ENCODE peak calls at places on chromosomes 6 and 20, in ten cellular contexts. S is central memory CD4-positive, alpha-beta T cell; H is lung microvascular endothelial cell; N is activated T-helper 1 cell treated with anti-CD3 and anti-CD28 coated beads, Interleukin-2, amount 50 U/mL, for 16 hours; O is left ventricle myocardium inferior; A is uterus; U is HTR-8/SVneo; G is IMR-90; P is esophagus muscularis mucosa; E is Kasumi-1. L is an unnamed sample.

GRCh38 chr6:12289655-12290489 is at the start of gene EDN1:
- DNase-seq in A (peak; percentile 50), N (peak; percentile 8), P (no peak), U (peak; percentile 58), O (peak; percentile 67), G (peak; percentile 84), H (peak; percentile 98), E (peak; percentile 82), S (peak; percentile 19), L (peak; percentile 80)

GRCh38 chr20:60050193-60050960 is 92.2 kb downstream of the CDH26 start:
- DNase-seq in N (no peak), G (no peak), E (no peak), P (no peak), S (no peak), H (no peak), O (no peak), A (no peak), U (no peak), L (no peak)

GRCh38 chr20:43458422-43458924 is 777 bp downstream of the SRSF6 start:
- DNase-seq in A (peak; percentile 28), U (no peak), G (peak; percentile 21), O (no peak), S (no peak), P (no peak), E (no peak), H (peak; percentile 25), N (no peak), L (no peak)

GRCh38 chr6:169959129-169960002 is 207.9 kb downstream of the ERMARD start:
- DNase-seq in O (no peak), E (no peak), H (no peak), A (peak; percentile 60), N (peak; percentile 24), G (no peak), S (peak; percentile 60), P (peak; percentile 91), U (no peak), L (peak; percentile 37)

GRCh38 chr20:16011519-16011918 is 561.7 kb downstream of the KIF16B start:
- DNase-seq in E (no peak), G (no peak), N (no peak), A (no peak), H (no peak), P (no peak), S (no peak), U (no peak), O (no peak), L (no peak)

GRCh38 chr6:45187841-45188240 is 140.3 kb upstream of the RUNX2 start:
- DNase-seq in S (no peak), N (no peak), P (no peak), U (peak; percentile 12), G (peak; percentile 55), H (peak; percentile 9), A (no peak), E (no peak), O (no peak), L (no peak)

GRCh38 chr6:29834564-29835436 is 7.2 kb downstream of the HLA-G start:
- DNase-seq in G (no peak), N (no peak), E (no peak), A (no peak), O (no peak), S (peak; percentile 33), U (no peak), H (peak; percentile 17), P (no peak), L (no peak)

GRCh38 chr6:140059947-140060346 is 685.5 kb upstream of the CITED2 start:
- DNase-seq in P (no peak), A (no peak), S (no peak), G (peak; percentile 45), O (no peak), H (no peak), U (no peak), E (no peak), N (no peak), L (no peak)

GRCh38 chr6:108368431-108369030 is 73.7 kb downstream of the AFG1L start:
- DNase-seq in U (no peak), O (no peak), E (no peak), N (no peak), G (no peak), H (no peak), S (no peak), A (no peak), P (no peak), L (no peak)

GRCh38 chr6:35505985-35506384 is 6.7 kb downstream of the TULP1 start:
- DNase-seq in H (no peak), P (no peak), O (no peak), N (no peak), E (no peak), S (no peak), U (no peak), A (no peak), G (no peak), L (no peak)

GRCh38 chr6:153058291-153058690 is 55.8 kb upstream of the MTRF1L start:
- DNase-seq in G (peak; percentile 58), S (no peak), U (no peak), O (no peak), H (peak; percentile 80), E (no peak), P (no peak), N (no peak), A (no peak), L (no peak)

GRCh38 chr6:166866839-166867637 is 89.3 kb downstream of the RNASET2 start:
- DNase-seq in U (no peak), P (peak; percentile 75), O (no peak), A (no peak), S (no peak), H (no peak), E (no peak), G (no peak), N (no peak), L (no peak)

GRCh38 chr6:21505574-21505990 is 88.0 kb upstream of the SOX4 start:
- DNase-seq in U (no peak), O (no peak), A (no peak), H (no peak), N (no peak), P (no peak), S (no peak), E (no peak), G (no peak), L (no peak)

GRCh38 chr6:12967686-12968085 is 251.1 kb downstream of the PHACTR1 start:
- DNase-seq in O (no peak), S (no peak), E (peak; percentile 50), U (no peak), N (no peak), H (no peak), G (no peak), P (no peak), A (no peak), L (no peak)

GRCh38 chr20:32278199-32278643 is 770 bp downstream of the KIF3B start:
- DNase-seq in G (peak; percentile 17), O (no peak), E (peak; percentile 10), N (no peak), S (peak; percentile 8), P (no peak), A (no peak), U (no peak), H (no peak), L (no peak)

GRCh38 chr6:106772270-106773142 is 143.1 kb downstream of the QRSL1 start:
- DNase-seq in N (no peak), S (no peak), G (no peak), H (no peak), A (no peak), O (no peak), E (no peak), P (no peak), U (no peak), L (no peak)

GRCh38 chr6:52418606-52419005 is 1.5 kb upstream of the EFHC1 start:
- DNase-seq in P (no peak), O (no peak), E (no peak), N (no peak), H (peak; percentile 8), U (no peak), S (no peak), A (no peak), G (no peak), L (no peak)

GRCh38 chr6:170476360-170476759 is 76.7 kb downstream of the PSMB1 start:
- DNase-seq in A (no peak), U (no peak), P (no peak), N (no peak), G (no peak), O (no peak), E (peak; percentile 31), S (no peak), H (no peak), L (no peak)

GRCh38 chr6:167804281-167805013 is 22.3 kb upstream of the AFDN start:
- DNase-seq in A (no peak), U (no peak), H (no peak), O (no peak), G (no peak), P (peak; percentile 68), E (no peak), N (no peak), S (no peak), L (no peak)

GRCh38 chr20:57818418-57818817 is 108.6 kb upstream of the PMEPA1 start:
- DNase-seq in O (no peak), A (no peak), H (no peak), U (no peak), N (no peak), S (no peak), E (no peak), G (no peak), P (no peak), L (no peak)

GRCh38 chr6:41120058-41120457 is 34.1 kb downstream of the TREML1 start:
- DNase-seq in P (no peak), H (no peak), E (no peak), S (no peak), G (no peak), A (no peak), U (no peak), N (no peak), O (no peak), L (no peak)

GRCh38 chr20:25195962-25196700 is 619 bp downstream of the ENTPD6 start:
- DNase-seq in P (peak; percentile 90), O (no peak), U (peak; percentile 22), G (peak; percentile 5), S (peak; percentile 25), N (no peak), E (no peak), A (no peak), H (no peak), L (no peak)

GRCh38 chr20:12535316-12535715 is 473.5 kb upstream of the SPTLC3 start:
- DNase-seq in E (no peak), N (no peak), H (no peak), G (no peak), U (no peak), S (no peak), O (no peak), A (no peak), P (no peak), L (no peak)

GRCh38 chr6:21103626-21104224 is 489.8 kb upstream of the SOX4 start:
- DNase-seq in A (no peak), N (no peak), E (no peak), S (no peak), P (no peak), U (no peak), G (peak; percentile 52), O (no peak), H (no peak), L (no peak)

GRCh38 chr6:116094041-116094440 is 6.6 kb upstream of the NT5DC1 start:
- DNase-seq in E (no peak), H (no peak), G (no peak), U (no peak), N (no peak), P (no peak), S (no peak), O (no peak), A (no peak), L (no peak)

GRCh38 chr20:56143759-56144158 is 104.8 kb upstream of the MC3R start:
- DNase-seq in N (no peak), S (no peak), H (no peak), G (no peak), E (no peak), A (no peak), P (no peak), O (no peak), U (no peak), L (no peak)

GRCh38 chr6:40436685-40437604 is 150.2 kb downstream of the LRFN2 start:
- DNase-seq in S (no peak), P (no peak), A (no peak), H (no peak), N (no peak), U (no peak), E (no peak), G (no peak), O (no peak), L (no peak)

L was measured in mesothelial cell of epicardium.